ENCODE peak calls at places on chromosomes 3 and 15, in nine cellular contexts. One of them, this sample, is unnamed.

GRCh38 chr3:4730734-4731133 is 237.6 kb downstream of the ITPR1 start:
- DNase-seq in BE2C: no peak
- DNase-seq in D341Med: no peak
- DNase-seq in substantia nigra: peak
- DNase-seq in non-pigmented ciliary epithelial cell: no peak
- DNase-seq in activated CD4-positive, alpha-beta T cell treated with anti-CD3 and anti-CD28 coated beads, Interleukin-2, amount 10 ng/mL, durations not matched to agents 7 days and 5 days: no peak
- DNase-seq in left ventricle myocardium inferior: no peak
- DNase-seq in Daoy: no peak
- DNase-seq in EL: no peak
- DNase-seq in this sample: no peak

GRCh38 chr15:78875107-78875914 is 2.6 kb downstream of the MORF4L1 start:
- DNase-seq in BE2C: no peak
- DNase-seq in D341Med: no peak
- DNase-seq in substantia nigra: no peak
- DNase-seq in non-pigmented ciliary epithelial cell: no peak
- DNase-seq in activated CD4-positive, alpha-beta T cell treated with anti-CD3 and anti-CD28 coated beads, Interleukin-2, amount 10 ng/mL, durations not matched to agents 7 days and 5 days: no peak
- DNase-seq in left ventricle myocardium inferior: no peak
- DNase-seq in Daoy: no peak
- DNase-seq in EL: no peak
- DNase-seq in this sample: no peak

GRCh38 chr3:44069276-44069675 is 172.4 kb upstream of the TOPAZ1 start:
- DNase-seq in BE2C: no peak
- DNase-seq in D341Med: no peak
- DNase-seq in substantia nigra: no peak
- DNase-seq in non-pigmented ciliary epithelial cell: no peak
- DNase-seq in activated CD4-positive, alpha-beta T cell treated with anti-CD3 and anti-CD28 coated beads, Interleukin-2, amount 10 ng/mL, durations not matched to agents 7 days and 5 days: no peak
- DNase-seq in left ventricle myocardium inferior: no peak
- DNase-seq in Daoy: no peak
- DNase-seq in EL: peak
- DNase-seq in this sample: no peak

GRCh38 chr15:101019351-101019750 is 100.2 kb downstream of the LRRK1 start:
- DNase-seq in BE2C: no peak
- DNase-seq in D341Med: no peak
- DNase-seq in substantia nigra: no peak
- DNase-seq in non-pigmented ciliary epithelial cell: no peak
- DNase-seq in activated CD4-positive, alpha-beta T cell treated with anti-CD3 and anti-CD28 coated beads, Interleukin-2, amount 10 ng/mL, durations not matched to agents 7 days and 5 days: no peak
- DNase-seq in left ventricle myocardium inferior: no peak
- DNase-seq in Daoy: no peak
- DNase-seq in EL: no peak
- DNase-seq in this sample: no peak

GRCh38 chr3:64039972-64040733 is 16.9 kb upstream of the PSMD6 start:
- DNase-seq in BE2C: no peak
- DNase-seq in D341Med: no peak
- DNase-seq in substantia nigra: no peak
- DNase-seq in non-pigmented ciliary epithelial cell: no peak
- DNase-seq in activated CD4-positive, alpha-beta T cell treated with anti-CD3 and anti-CD28 coated beads, Interleukin-2, amount 10 ng/mL, durations not matched to agents 7 days and 5 days: no peak
- DNase-seq in left ventricle myocardium inferior: no peak
- DNase-seq in Daoy: no peak
- DNase-seq in EL: no peak
- DNase-seq in this sample: no peak

GRCh38 chr3:122956685-122957455 is 70.7 kb downstream of the SEMA5B start:
- DNase-seq in BE2C: no peak
- DNase-seq in D341Med: no peak
- DNase-seq in substantia nigra: no peak
- DNase-seq in non-pigmented ciliary epithelial cell: no peak
- DNase-seq in activated CD4-positive, alpha-beta T cell treated with anti-CD3 and anti-CD28 coated beads, Interleukin-2, amount 10 ng/mL, durations not matched to agents 7 days and 5 days: no peak
- DNase-seq in left ventricle myocardium inferior: no peak
- DNase-seq in Daoy: no peak
- DNase-seq in EL: no peak
- DNase-seq in this sample: no peak

GRCh38 chr3:142450192-142450591 is 2.4 kb upstream of the XRN1 start:
- DNase-seq in BE2C: no peak
- DNase-seq in D341Med: no peak
- DNase-seq in substantia nigra: no peak
- DNase-seq in non-pigmented ciliary epithelial cell: no peak
- DNase-seq in activated CD4-positive, alpha-beta T cell treated with anti-CD3 and anti-CD28 coated beads, Interleukin-2, amount 10 ng/mL, durations not matched to agents 7 days and 5 days: no peak
- DNase-seq in left ventricle myocardium inferior: no peak
- DNase-seq in Daoy: no peak
- DNase-seq in EL: no peak
- DNase-seq in this sample: no peak

GRCh38 chr3:159252772-159253384 is 451.0 kb downstream of the MFSD1 start:
- DNase-seq in BE2C: no peak
- DNase-seq in D341Med: no peak
- DNase-seq in substantia nigra: no peak
- DNase-seq in non-pigmented ciliary epithelial cell: peak
- DNase-seq in activated CD4-positive, alpha-beta T cell treated with anti-CD3 and anti-CD28 coated beads, Interleukin-2, amount 10 ng/mL, durations not matched to agents 7 days and 5 days: no peak
- DNase-seq in left ventricle myocardium inferior: no peak
- DNase-seq in Daoy: peak
- DNase-seq in EL: peak
- DNase-seq in this sample: peak

GRCh38 chr3:154122912-154123559 is 1.8 kb downstream of the ARHGEF26 start:
- DNase-seq in BE2C: no peak
- DNase-seq in D341Med: no peak
- DNase-seq in substantia nigra: no peak
- DNase-seq in non-pigmented ciliary epithelial cell: no peak
- DNase-seq in activated CD4-positive, alpha-beta T cell treated with anti-CD3 and anti-CD28 coated beads, Interleukin-2, amount 10 ng/mL, durations not matched to agents 7 days and 5 days: no peak
- DNase-seq in left ventricle myocardium inferior: no peak
- DNase-seq in Daoy: peak
- DNase-seq in EL: peak
- DNase-seq in this sample: no peak

GRCh38 chr3:119918992-119919933 is 137.4 kb downstream of the NR1I2 start:
- DNase-seq in BE2C: no peak
- DNase-seq in D341Med: peak
- DNase-seq in substantia nigra: no peak
- DNase-seq in non-pigmented ciliary epithelial cell: no peak
- DNase-seq in activated CD4-positive, alpha-beta T cell treated with anti-CD3 and anti-CD28 coated beads, Interleukin-2, amount 10 ng/mL, durations not matched to agents 7 days and 5 days: no peak
- DNase-seq in left ventricle myocardium inferior: no peak
- DNase-seq in Daoy: no peak
- DNase-seq in EL: no peak
- DNase-seq in this sample: no peak